ENCODE peak calls at places on chromosomes 13 and 19, in ten cellular contexts. Y is A172; V is Right ventricle myocardium superior; C is foreskin fibroblast; Z is cerebellar cortex; P is activated CD4-positive, alpha-beta T cell treated with anti-CD3 and anti-CD28 coated beads, Interleukin-2, amount 50 U/mL, for 4 hours; L is T-helper 1 cell; E is myocyte; T is stimulated activated CD4-positive, alpha-beta T cell treated with anti-CD3 and anti-CD28 coated beads, TNF-alpha, amount 100 ng/mL, for 24 hours; X is endothelial cell of umbilical vein. R is an unnamed sample.

GRCh38 chr19:16886305-16886880 is 2.4 kb upstream of the F2RL3 start:
- DNase-seq in Y (no peak), V (peak), C (peak), Z (no peak), P (no peak), L (no peak), E (no peak), T (no peak), X (peak), R (no peak)

GRCh38 chr19:12647490-12648071 is 19.0 kb downstream of the MAN2B1 start:
- DNase-seq in Y (no peak), V (peak), C (peak), Z (no peak), P (no peak), L (no peak), E (no peak), T (no peak), X (peak), R (no peak)

GRCh38 chr19:1672038-1672768 is 19.8 kb upstream of the TCF3 start:
- DNase-seq in Y (no peak), V (peak), C (peak), Z (peak), P (peak), L (no peak), E (no peak), T (peak), X (no peak), R (peak)

GRCh38 chr19:41411682-41412265 is 14.2 kb downstream of the BCKDHA start:
- DNase-seq in Y (no peak), V (peak), C (no peak), Z (peak), P (no peak), L (no peak), E (no peak), T (no peak), X (no peak), R (no peak)

GRCh38 chr13:66803759-66804456 is 426.2 kb downstream of the PCDH9 start:
- DNase-seq in Y (no peak), V (no peak), C (peak), Z (peak), P (no peak), L (no peak), E (peak), T (no peak), X (no peak), R (no peak)

GRCh38 chr19:34475026-34475974 is 6.3 kb upstream of the WTIP start:
- DNase-seq in Y (peak), V (no peak), C (peak), Z (no peak), P (no peak), L (no peak), E (peak), T (no peak), X (peak), R (peak)

GRCh38 chr19:35675589-35676140 is 9.3 kb downstream of the UPK1A start:
- DNase-seq in Y (no peak), V (no peak), C (no peak), Z (no peak), P (no peak), L (no peak), E (no peak), T (no peak), X (no peak), R (no peak)

GRCh38 chr19:18875726-18876125 is 20.2 kb downstream of the CERS1 start:
- DNase-seq in Y (no peak), V (no peak), C (peak), Z (no peak), P (no peak), L (no peak), E (peak), T (no peak), X (no peak), R (no peak)

R was measured in HL-60.